ENCODE peak calls at places on chromosomes 3 and 15, in four cellular contexts. Z is HCT116, I is HepG2, X is Panc1. H is an unnamed sample.

GRCh38 chr3:140234256-140234655 is 299.3 kb downstream of the CLSTN2 start:
- DNase-seq in I (no peak), Z (no peak), X (no peak), H (no peak)

GRCh38 chr3:183188895-183189462 is 26.4 kb upstream of the LAMP3 start:
- DNase-seq in X (no peak), I (peak; percentile 10), Z (peak; percentile 23), H (peak; percentile 51)

GRCh38 chr3:54356299-54357037 is 234.1 kb downstream of the CACNA2D3 start:
- DNase-seq in Z (no peak), I (no peak), X (no peak), H (no peak)

GRCh38 chr3:120274739-120275167 is 10.3 kb downstream of the GPR156 start:
- DNase-seq in X (no peak), I (peak; percentile 80), Z (no peak), H (no peak)

GRCh38 chr3:151407928-151408327 is 23.4 kb upstream of the P2RY12 start:
- DNase-seq in X (no peak), I (no peak), Z (no peak), H (no peak)

GRCh38 chr3:58072046-58072445 is 63.8 kb downstream of the FLNB start:
- DNase-seq in Z (no peak), I (no peak), X (no peak), H (no peak)

GRCh38 chr15:59999558-60000112 is 4.5 kb upstream of the FOXB1 start:
- DNase-seq in Z (no peak), I (no peak), X (no peak), H (no peak)

GRCh38 chr3:135239485-135239884 is 444.4 kb downstream of the EPHB1 start:
- DNase-seq in I (no peak), X (no peak), Z (no peak), H (no peak)

GRCh38 chr3:32177702-32178198 is 60.7 kb upstream of the CMTM8 start:
- DNase-seq in I (peak; percentile 88), X (peak; percentile 80), Z (peak; percentile 90), H (peak; percentile 80)

GRCh38 chr3:143897558-143898305 is 49.5 kb upstream of the SLC9A9 start:
- DNase-seq in I (no peak), Z (no peak), X (no peak), H (no peak)

GRCh38 chr15:90903733-90904536 is 833 bp downstream of the MAN2A2 start:
- DNase-seq in Z (no peak), I (peak; percentile 64), X (no peak), H (peak; percentile 80)

GRCh38 chr3:55440406-55440708 is 46.7 kb downstream of the WNT5A start:
- DNase-seq in Z (no peak), X (no peak), I (no peak), H (no peak)

GRCh38 chr3:64238971-64239667 is 13.9 kb upstream of the PRICKLE2 start:
- DNase-seq in Z (no peak), I (peak; percentile 16), X (no peak), H (no peak)

GRCh38 chr3:194339356-194339755 is 11.8 kb downstream of the CPN2 start:
- DNase-seq in X (no peak), Z (no peak), I (no peak), H (no peak)

GRCh38 chr3:192408721-192409151 is 318.6 kb downstream of the FGF12 start:
- DNase-seq in X (no peak), I (no peak), Z (no peak), H (no peak)

GRCh38 chr15:43105077-43105769 is 615 bp downstream of the UBR1 start:
- DNase-seq in X (no peak), I (peak; percentile 9), Z (no peak), H (peak; percentile 44)

GRCh38 chr3:33218072-33218445 is 551 bp downstream of the SUSD5 start:
- DNase-seq in I (no peak), Z (no peak), X (no peak), H (no peak)

GRCh38 chr15:97504031-97504430 is 456.5 kb upstream of the ARRDC4 start:
- DNase-seq in X (no peak), Z (no peak), I (no peak), H (no peak)

GRCh38 chr3:125116311-125117069 is 60.7 kb upstream of the HEG1 start:
- DNase-seq in Z (no peak), X (no peak), I (no peak), H (no peak)

GRCh38 chr3:38116471-38117162 is 20.3 kb downstream of the ACAA1 start:
- DNase-seq in X (no peak), I (no peak), Z (no peak), H (peak; percentile 64)

GRCh38 chr3:13011369-13012227 is 61.6 kb downstream of the IQSEC1 start:
- DNase-seq in Z (no peak), I (peak; percentile 32), X (no peak), H (no peak)

GRCh38 chr3:138188013-138188352 is 882 bp downstream of the ARMC8 start:
- DNase-seq in I (no peak), X (no peak), Z (no peak), H (peak; percentile 51)

GRCh38 chr3:13223574-13224237 is 150.5 kb upstream of the IQSEC1 start:
- DNase-seq in Z (no peak), X (no peak), I (peak; percentile 79), H (no peak)

GRCh38 chr15:92316586-92317295 is 76.9 kb upstream of the ST8SIA2 start:
- DNase-seq in I (no peak), Z (no peak), X (no peak), H (no peak)

GRCh38 chr3:150077581-150078247 is 107.0 kb upstream of the PFN2 start:
- DNase-seq in I (no peak), X (no peak), Z (no peak), H (no peak)

GRCh38 chr3:175212896-175213295 is 353.8 kb downstream of the NAALADL2 start:
- DNase-seq in Z (no peak), I (no peak), X (no peak), H (no peak)

GRCh38 chr3:151265866-151266265 is 12.5 kb downstream of the P2RY14 start:
- DNase-seq in Z (no peak), X (no peak), I (no peak), H (no peak)

GRCh38 chr3:192062186-192062585 is 601.2 kb downstream of the PYDC2 start:
- DNase-seq in X (no peak), Z (no peak), I (no peak), H (no peak)

GRCh38 chr15:77546050-77546501 is 86.6 kb downstream of the LINGO1 start:
- DNase-seq in X (peak; percentile 8), Z (no peak), I (no peak), H (peak; percentile 46)

GRCh38 chr3:18111702-18112311 is 313.3 kb downstream of the SATB1 start:
- DNase-seq in X (no peak), Z (peak; percentile 34), I (peak; percentile 5), H (no peak)

GRCh38 chr15:63977102-63977501 is 69.2 kb downstream of the DAPK2 start:
- DNase-seq in I (no peak), Z (no peak), X (no peak), H (no peak)

GRCh38 chr3:111080357-111080937 is 8.8 kb downstream of the NECTIN3 start:
- DNase-seq in X (no peak), Z (no peak), I (peak; percentile 39), H (peak; percentile 3)

GRCh38 chr3:123098411-123099330 is 31.8 kb downstream of the PDIA5 start:
- DNase-seq in Z (no peak), I (no peak), X (no peak), H (no peak)

GRCh38 chr15:57611119-57611518 is 19.4 kb downstream of the MYZAP start:
- DNase-seq in Z (no peak), X (no peak), I (peak; percentile 18), H (no peak)

GRCh38 chr3:193605876-193606275 is 12.9 kb downstream of the OPA1 start:
- DNase-seq in X (peak; percentile 41), Z (peak; percentile 56), I (peak; percentile 62), H (peak; percentile 69)

GRCh38 chr3:78112266-78112665 is 1072.4 kb downstream of the ROBO2 start:
- DNase-seq in I (no peak), Z (no peak), X (no peak), H (no peak)

GRCh38 chr3:21462151-21462550 is 288.9 kb downstream of the ZNF385D start:
- DNase-seq in X (no peak), I (no peak), Z (no peak), H (no peak)

GRCh38 chr3:21463319-21463718 is 287.7 kb downstream of the ZNF385D start:
- DNase-seq in I (no peak), X (no peak), Z (no peak), H (no peak)

GRCh38 chr3:21466491-21466890 is 284.5 kb downstream of the ZNF385D start:
- DNase-seq in Z (no peak), X (no peak), I (no peak), H (no peak)

DNA sequence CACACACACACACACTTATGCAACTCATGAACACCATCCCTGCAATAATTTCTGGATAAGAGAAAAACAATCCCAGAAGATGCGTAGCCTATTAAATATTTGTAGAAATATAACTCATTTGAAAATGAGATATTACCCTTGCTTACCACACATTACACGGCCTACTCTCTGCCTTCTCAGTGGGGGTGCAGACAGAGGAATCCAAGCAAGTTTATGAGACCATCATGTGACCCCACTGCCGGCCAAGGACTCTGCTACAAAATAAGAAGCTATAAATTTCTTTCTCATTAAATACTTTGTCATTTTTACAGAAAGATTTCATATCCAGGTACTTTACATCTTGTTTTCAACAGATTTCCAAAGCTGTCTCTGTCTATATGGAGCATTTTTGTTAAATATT is 286.3 kb downstream of the ZNF385D start:
- DNase-seq in X (no peak), I (no peak), Z (no peak), H (no peak)
- TF ChIP-seq TCF7L2 in X (no peak), I (no peak), Z (no peak), H (no peak)

DNA sequence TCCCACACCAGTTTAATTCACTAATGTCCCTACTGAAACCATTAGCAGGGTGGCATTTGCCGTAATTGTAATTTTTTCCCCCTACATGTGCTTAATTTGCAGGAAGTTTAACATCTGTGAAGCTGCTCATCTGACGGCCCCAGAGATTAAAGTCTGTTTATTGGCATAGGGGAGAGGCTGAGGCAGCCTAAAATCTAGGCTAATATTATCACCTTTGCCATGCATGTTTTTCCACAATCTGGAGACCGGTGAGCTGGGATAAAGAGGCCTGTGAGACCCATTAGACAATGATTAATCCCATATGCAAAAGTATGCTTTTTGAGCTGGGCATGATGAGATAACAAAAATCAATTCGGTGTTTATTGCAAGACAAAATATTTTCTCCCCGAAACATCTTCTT is 561.2 kb upstream of the ALCAM start:
- DNase-seq in I (no peak), Z (no peak), X (no peak), H (no peak)
- TF ChIP-seq TCF7L2 in I (no peak), Z (no peak), X (no peak), H (no peak)

GRCh38 chr3:161349529-161350278 is 21.6 kb downstream of the SPTSSB start:
- DNase-seq in I (peak; percentile 18), Z (peak; percentile 90), X (no peak), H (no peak)
- TF ChIP-seq TCF7L2 in I (no peak), Z (peak; percentile 92), X (no peak), H (no peak)

DNA sequence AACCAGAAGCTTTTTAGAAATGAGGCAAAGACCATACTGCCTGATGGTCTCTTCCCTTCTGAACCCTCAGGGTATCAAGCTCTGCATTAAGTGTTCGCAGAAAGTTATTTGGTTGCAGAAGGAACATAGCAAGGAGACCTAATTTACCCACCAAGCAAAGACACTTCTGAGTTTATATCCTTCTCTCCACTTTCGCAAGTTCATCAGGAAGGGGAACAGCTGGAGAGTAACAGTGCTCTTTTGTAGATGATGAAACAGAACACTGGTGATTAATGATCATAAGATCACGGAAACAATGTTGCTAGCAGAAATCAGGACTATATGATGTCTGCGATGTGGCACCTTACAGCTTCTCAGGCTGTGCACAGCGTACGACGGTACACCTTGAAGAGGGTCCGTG is 62.1 kb downstream of the NCEH1 start:
- DNase-seq in Z (no peak), X (no peak), I (no peak), H (no peak)
- TF ChIP-seq TCF7L2 in Z (no peak), X (no peak), I (no peak), H (no peak)

GRCh38 chr15:66765478-66766281 is 63.6 kb downstream of the SMAD6 start:
- DNase-seq in Z (peak; percentile 81), I (peak; percentile 93), X (no peak), H (peak; percentile 41)
- TF ChIP-seq TCF7L2 in Z (peak; percentile 85), I (no peak), X (peak; percentile 65), H (no peak)

H was measured in K562.